ENCODE peak calls at places on chromosomes 5 and 9, in seven cellular contexts. G, U, H, R, I, L and S are unnamed samples. For H3K36me3, the result is how much of the 10 kb centered on the place peaks cover.

GRCh38 chr5:165497707-165498106 is 1992.3 kb downstream of the MAT2B start:
- DNase-seq in G (no peak), U (peak), H (no peak), R (no peak), I (no peak), L (no peak), S (peak)

GRCh38 chr5:920321-920720 is 27.6 kb downstream of the TRIP13 start:
- DNase-seq in G (no peak), U (no peak), H (no peak), R (no peak), I (no peak), L (peak), S (no peak)

GRCh38 chr5:42366051-42366450 is 57.2 kb upstream of the GHR start:
- DNase-seq in G (no peak), U (no peak), H (no peak), R (no peak), I (no peak), L (no peak), S (no peak)

GRCh38 chr9:77277719-77278118 is 100.4 kb downstream of the VPS13A start:
- DNase-seq in G (no peak), U (no peak), H (no peak), R (no peak), I (no peak), L (no peak), S (no peak)

GRCh38 chr5:159514229-159514822 is 184.0 kb upstream of the IL12B start:
- DNase-seq in G (no peak), U (no peak), H (no peak), R (no peak), I (no peak), L (no peak), S (no peak)

GRCh38 chr9:127182901-127183746 is 60.7 kb upstream of the ANGPTL2 start:
- DNase-seq in G (no peak), U (peak), H (no peak), R (no peak), I (no peak), L (no peak), S (no peak)

GRCh38 chr5:72599519-72600400 is 92.5 kb upstream of the ZNF366 start:
- DNase-seq in G (peak), U (no peak), H (no peak), R (no peak), I (no peak), L (no peak), S (no peak)

GRCh38 chr9:95626885-95627558 is 110.3 kb upstream of the PTCH1 start:
- DNase-seq in G (peak), U (no peak), H (no peak), R (peak), I (no peak), L (no peak), S (no peak)

GRCh38 chr9:5500441-5501235 is 9.7 kb upstream of the PDCD1LG2 start:
- DNase-seq in G (no peak), U (no peak), H (no peak), R (peak), I (no peak), L (peak), S (no peak)

GRCh38 chr9:115202960-115203751 is 85.2 kb upstream of the TNC start:
- DNase-seq in G (no peak), U (no peak), H (no peak), R (peak), I (no peak), L (no peak), S (no peak)

GRCh38 chr9:130522233-130522808 is 57.1 kb upstream of the FUBP3 start:
- DNase-seq in G (no peak), U (peak), H (no peak), R (no peak), I (no peak), L (no peak), S (peak)

DNA sequence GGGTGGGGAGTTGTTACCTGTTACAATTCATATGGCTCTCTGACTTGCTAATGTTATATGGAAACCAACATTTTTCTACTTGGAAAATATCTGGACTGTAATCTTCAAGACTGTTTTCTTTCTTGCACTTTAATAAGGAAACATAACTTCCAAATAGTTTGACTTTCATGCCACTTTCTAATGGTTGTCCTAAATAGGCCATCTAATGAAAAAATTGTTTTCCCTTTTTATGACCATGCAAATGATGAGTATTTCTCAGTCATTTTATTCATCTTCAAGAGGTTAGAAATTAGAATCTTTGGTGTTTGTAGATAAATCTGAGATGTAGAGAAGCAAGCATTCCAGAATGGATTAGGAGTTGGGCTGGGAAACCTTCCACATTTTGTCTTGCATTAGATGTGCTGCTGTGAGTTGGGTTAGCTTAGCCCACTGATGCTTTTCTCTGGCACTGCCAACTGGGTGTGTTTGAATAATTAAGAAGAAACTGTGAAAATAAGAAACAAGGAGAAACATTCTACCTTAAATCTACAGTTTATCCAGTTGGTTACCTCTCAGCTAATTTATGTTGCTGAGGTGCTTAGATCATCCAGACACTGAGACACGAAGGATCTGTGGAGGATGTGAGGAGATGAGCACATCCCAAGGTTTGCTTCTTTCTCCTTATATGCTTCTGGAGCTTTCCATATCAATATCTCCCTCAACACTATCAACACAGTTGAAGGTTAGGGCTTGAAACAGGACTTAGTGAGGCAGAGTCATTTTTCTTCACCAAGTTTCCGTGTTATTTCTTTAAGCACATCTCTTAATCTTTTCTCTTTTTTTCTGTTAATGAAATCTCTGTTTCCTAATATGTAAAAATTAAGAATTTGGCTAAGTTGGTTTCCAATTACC is 2.7 kb downstream of the RASGRF2 start:
- DNase-seq in G (no peak), U (no peak), H (no peak), R (no peak), I (no peak), L (no peak), S (no peak)
- H3K4me3 ChIP-seq in G (no peak), U (peak), H (no peak), R (peak), I (no peak), L (no peak), S (no peak)

GRCh38 chr5:172064358-172064757 is 57.9 kb upstream of the FBXW11 start:
- DNase-seq in G (no peak), U (no peak), H (no peak), R (no peak), I (no peak), L (no peak), S (no peak)

GRCh38 chr5:172059661-172060100 is 53.2 kb upstream of the FBXW11 start:
- DNase-seq in G (no peak), U (peak), H (no peak), R (no peak), I (no peak), L (peak), S (peak)

GRCh38 chr5:172065431-172066065 is 59.1 kb upstream of the FBXW11 start:
- DNase-seq in G (no peak), U (no peak), H (peak), R (no peak), I (no peak), L (peak), S (no peak)

DNA sequence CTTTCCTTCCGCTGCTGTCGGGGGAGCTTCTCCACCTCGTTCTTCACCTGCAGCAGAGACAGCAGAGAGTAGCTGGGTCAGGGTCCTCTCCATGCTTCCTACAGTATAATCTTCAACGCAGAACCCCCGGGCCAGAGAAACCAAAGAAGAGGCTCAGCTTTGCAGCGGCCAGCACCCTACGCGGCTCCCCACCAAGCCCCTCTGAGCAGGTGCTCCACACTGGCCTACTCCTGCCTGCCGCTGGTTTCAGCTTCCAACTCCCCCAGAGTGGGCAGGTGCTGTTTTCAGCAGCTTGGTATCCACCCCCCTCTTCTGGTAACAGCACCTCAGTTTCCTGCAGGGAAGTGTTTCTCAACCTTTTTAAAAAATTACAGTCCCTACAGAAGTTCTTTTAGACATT is 58.3 kb upstream of the FBXW11 start:
- DNase-seq in G (no peak), U (no peak), H (no peak), R (no peak), I (no peak), L (peak), S (no peak)
- H3K36me3 ChIP-seq in G (half or more), U (under half), H (under half), R (half or more), I (under half), L (under half), S (under half)

GRCh38 chr9:134644715-134645606 is 3.4 kb downstream of the COL5A1 start:
- DNase-seq in G (peak), U (no peak), H (peak), R (peak), I (no peak), L (no peak), S (peak)
- H3K4me3 ChIP-seq in G (peak), U (no peak), H (no peak), R (peak), I (no peak), L (no peak), S (peak)

DNA sequence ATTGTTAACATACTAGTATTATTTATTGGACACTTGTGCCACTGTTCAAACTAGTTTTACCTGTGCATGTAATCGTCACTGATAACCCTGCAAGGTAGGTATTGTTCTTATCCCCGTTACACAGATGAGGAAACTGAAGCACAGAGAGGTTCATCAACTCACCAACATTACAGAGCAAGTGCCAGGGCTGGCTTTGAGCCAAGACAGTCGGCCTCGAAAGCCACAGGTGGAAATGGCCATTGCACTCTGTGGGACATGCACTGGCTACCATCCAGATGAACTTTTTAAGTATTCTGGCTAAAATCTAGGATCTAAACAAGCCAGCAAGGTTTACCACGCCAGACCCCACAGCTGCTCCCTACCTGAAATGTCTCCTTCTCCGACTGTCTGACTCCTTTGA is 57.9 kb downstream of the TEX10 start:
- DNase-seq in G (no peak), U (no peak), H (no peak), R (no peak), I (no peak), L (peak), S (no peak)
- H3K36me3 ChIP-seq in G (under half), U (under half), H (under half), R (half or more), I (under half), L (under half), S (under half)

GRCh38 chr5:45109062-45109461 is 300.3 kb downstream of the MRPS30 start:
- DNase-seq in G (no peak), U (peak), H (no peak), R (no peak), I (no peak), L (no peak), S (no peak)
- H3K4me3 ChIP-seq in G (no peak), U (no peak), H (no peak), R (no peak), I (no peak), L (no peak), S (no peak)

DNA sequence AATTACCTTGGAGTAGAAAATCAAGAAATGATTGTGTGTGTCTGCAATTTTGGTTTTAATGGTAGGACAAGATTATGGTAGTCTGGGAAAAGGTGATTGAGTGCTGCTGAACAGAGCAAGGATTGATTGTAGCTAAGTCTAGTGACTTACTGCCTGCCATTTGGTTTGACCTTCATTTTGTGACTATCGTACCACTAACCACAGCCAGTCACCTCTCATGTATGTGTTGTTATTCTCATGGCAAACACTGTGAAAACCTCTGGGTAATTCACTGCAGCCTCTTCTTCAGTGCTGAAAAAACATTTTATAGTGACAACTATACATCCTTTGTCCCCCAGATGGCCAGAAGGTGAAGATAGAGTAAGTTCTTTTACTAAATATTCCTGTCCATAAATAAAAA is 37.5 kb downstream of the CTNNA1 start:
- DNase-seq in G (no peak), U (no peak), H (no peak), R (no peak), I (no peak), L (no peak), S (no peak)
- H3K36me3 ChIP-seq in G (half or more), U (under half), H (under half), R (under half), I (under half), L (under half), S (under half)

GRCh38 chr5:157541452-157542118 is 34.0 kb downstream of the ADAM19 start:
- DNase-seq in G (no peak), U (no peak), H (no peak), R (no peak), I (no peak), L (no peak), S (no peak)
- H3K4me3 ChIP-seq in G (no peak), U (no peak), H (no peak), R (no peak), I (peak), L (no peak), S (no peak)

DNA sequence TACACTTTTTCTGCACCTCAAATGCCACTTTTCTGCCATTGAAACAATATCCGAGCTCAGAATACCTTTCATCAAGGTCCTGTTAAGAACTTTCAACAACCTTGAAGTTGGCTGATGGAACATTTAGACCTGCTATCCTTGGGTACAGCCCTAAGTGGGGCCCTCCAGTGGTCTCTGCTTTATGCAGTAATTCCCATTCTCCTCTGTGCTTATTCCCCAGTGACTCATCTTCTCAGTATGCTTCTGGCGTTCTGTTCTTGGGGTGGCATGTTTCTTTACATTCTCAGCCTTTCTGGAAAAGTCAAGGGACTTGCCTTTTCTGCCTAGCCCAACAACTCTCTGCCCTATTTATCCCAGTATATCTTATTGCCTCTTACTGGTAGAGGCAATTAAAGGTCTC is 7.1 kb downstream of the ANP32B start:
- DNase-seq in G (peak), U (peak), H (peak), R (no peak), I (no peak), L (no peak), S (peak)
- H3K36me3 ChIP-seq in G (under half), U (under half), H (under half), R (under half), I (under half), L (under half), S (under half)